ENCODE peak calls at places on chromosomes 7 and 10, in five cellular contexts. N is SK-N-SH, I is K562, Z is HepG2, K is GM12878. T is an unnamed sample.
A peak's percentile ranks its signal among the peaks of the same experiment; 100 is the strongest.

GRCh38 chr10:660413-660979 is 29.0 kb downstream of the DIP2C start:
- DNase-seq in I (no peak), N (no peak), K (no peak), Z (no peak), T (no peak)

GRCh38 chr7:118239014-118239413 is 14.5 kb downstream of the ANKRD7 start:
- DNase-seq in N (no peak), K (no peak), I (no peak), Z (no peak), T (no peak)

GRCh38 chr10:90832111-90832510 is 25.7 kb downstream of the HTR7 start:
- DNase-seq in Z (no peak), N (no peak), I (no peak), K (no peak), T (no peak)

GRCh38 chr7:16564023-16564380 is 37.4 kb downstream of the LRRC72 start:
- DNase-seq in N (no peak), Z (no peak), I (no peak), K (no peak), T (no peak)

GRCh38 chr10:75404335-75405200 is 3.0 kb upstream of the ZNF503 start:
- DNase-seq in Z (peak; percentile 67), I (no peak), K (no peak), N (peak; percentile 68), T (no peak)

GRCh38 chr10:77605466-77605865 is 32.1 kb downstream of the KCNMA1 start:
- DNase-seq in Z (no peak), N (peak; percentile 53), I (no peak), K (no peak), T (no peak)

GRCh38 chr7:17147409-17147808 is 151.0 kb upstream of the AHR start:
- DNase-seq in I (no peak), K (no peak), N (no peak), Z (no peak), T (no peak)

GRCh38 chr10:93199221-93199681 is 125.6 kb downstream of the CYP26A1 start:
- DNase-seq in I (peak; percentile 12), N (no peak), Z (peak; percentile 22), K (no peak), T (no peak)

GRCh38 chr7:26013551-26014083 is 138.4 kb upstream of the NFE2L3 start:
- DNase-seq in N (peak; percentile 22), Z (no peak), I (no peak), K (no peak), T (no peak)

GRCh38 chr7:94274828-94275227 is 119.9 kb upstream of the COL1A2 start:
- DNase-seq in Z (no peak), I (no peak), N (no peak), K (no peak), T (no peak)

GRCh38 chr7:47479821-47480575 is 101.9 kb downstream of the TNS3 start:
- DNase-seq in K (no peak), Z (no peak), N (no peak), I (no peak), T (no peak)

GRCh38 chr7:12805518-12805928 is 118.1 kb downstream of the ARL4A start:
- DNase-seq in N (no peak), Z (no peak), K (no peak), I (no peak), T (no peak)

GRCh38 chr10:15562578-15562977 is 157.1 kb downstream of the ITGA8 start:
- DNase-seq in I (no peak), Z (no peak), N (no peak), K (no peak), T (no peak)

GRCh38 chr7:101731502-101732084 is 85.8 kb upstream of the CUX1 start:
- DNase-seq in K (no peak), N (no peak), I (no peak), Z (no peak), T (no peak)

GRCh38 chr7:55245271-55245723 is 119.8 kb upstream of the LANCL2 start:
- DNase-seq in N (no peak), I (no peak), K (no peak), Z (peak; percentile 4), T (no peak)

GRCh38 chr10:6912424-6912823 is 332.3 kb upstream of the PRKCQ start:
- DNase-seq in N (no peak), Z (no peak), I (no peak), K (no peak), T (no peak)

GRCh38 chr7:156827587-156828203 is 65.3 kb downstream of the LMBR1 start:
- DNase-seq in K (no peak), Z (no peak), I (peak; percentile 43), N (peak; percentile 41), T (peak; percentile 39)

GRCh38 chr7:140605337-140605736 is 35.3 kb downstream of the DENND2A start:
- DNase-seq in K (no peak), N (no peak), Z (no peak), I (no peak), T (no peak)

GRCh38 chr7:98418636-98419315 is 17.9 kb upstream of the BAIAP2L1 start:
- DNase-seq in Z (peak; percentile 100), N (peak; percentile 31), I (peak; percentile 80), K (no peak), T (peak; percentile 22)

GRCh38 chr7:837001-837400 is 4.7 kb downstream of the SUN1 start:
- DNase-seq in K (no peak), N (no peak), Z (no peak), I (no peak), T (no peak)

GRCh38 chr7:4612939-4613841 is 68.9 kb upstream of the FOXK1 start:
- DNase-seq in Z (no peak), N (peak; percentile 22), I (peak; percentile 56), K (no peak), T (no peak)

GRCh38 chr10:6201511-6201975 is 1.2 kb upstream of the PFKFB3 start:
- DNase-seq in K (peak; percentile 63), Z (peak; percentile 39), N (peak; percentile 85), I (peak; percentile 32), T (peak; percentile 69)

GRCh38 chr7:33711231-33712019 is 193.9 kb upstream of the BMPER start:
- DNase-seq in N (no peak), I (no peak), Z (no peak), K (no peak), T (no peak)

GRCh38 chr10:101778781-101779543 is 3.0 kb upstream of the FGF8 start:
- DNase-seq in N (peak; percentile 34), K (no peak), I (peak; percentile 30), Z (no peak), T (peak; percentile 15)

GRCh38 chr10:69269761-69270160 is 8.5 kb upstream of the HK1 start:
- DNase-seq in N (no peak), K (no peak), Z (no peak), I (no peak), T (no peak)

GRCh38 chr7:32347244-32347828 is 142.8 kb downstream of the LSM5 start:
- DNase-seq in N (peak; percentile 44), I (peak; percentile 41), Z (peak; percentile 5), K (no peak), T (no peak)

GRCh38 chr7:116582806-116583444 is 58.1 kb downstream of the CAV1 start:
- DNase-seq in K (no peak), I (no peak), N (no peak), Z (no peak), T (no peak)

GRCh38 chr7:140674899-140675701 is 2.4 kb downstream of the ADCK2 start:
- DNase-seq in Z (peak; percentile 34), I (peak; percentile 80), N (peak; percentile 79), K (no peak), T (peak; percentile 65)

GRCh38 chr7:94243312-94243711 is 151.4 kb upstream of the COL1A2 start:
- DNase-seq in K (no peak), I (no peak), N (no peak), Z (no peak), T (no peak)

DNA sequence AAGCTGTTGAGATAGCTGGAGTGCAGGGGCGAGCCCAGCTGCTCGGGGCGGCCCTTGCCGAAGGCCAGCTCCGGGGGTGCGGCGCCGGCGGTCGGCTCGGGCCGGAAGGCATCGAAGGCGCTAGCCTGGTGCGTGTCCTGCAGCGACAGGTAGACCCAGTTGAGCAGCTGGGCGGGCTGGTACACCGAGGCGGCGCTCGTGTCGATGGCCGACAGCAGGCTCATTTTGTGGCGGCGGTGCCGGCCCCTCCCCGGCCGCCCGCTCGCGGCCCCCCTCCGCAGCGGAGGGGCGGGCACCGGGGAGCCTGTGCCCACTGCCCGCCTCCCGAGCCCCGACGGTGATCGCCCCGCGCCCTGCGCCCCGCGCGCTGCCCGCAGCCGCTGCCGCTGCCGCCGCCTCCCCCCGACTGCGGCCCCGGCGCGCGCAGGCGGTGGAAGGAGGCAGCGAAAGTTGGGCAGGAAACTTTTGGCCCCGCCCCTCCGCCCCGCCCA is at the start of gene ZCCHC24:
- DNase-seq in I (peak; percentile 64), K (no peak), N (no peak), Z (no peak), T (peak; percentile 55)
- TF ChIP-seq FOXM1 in I (no peak), K (no peak), N (no peak), Z (no peak), T (peak; percentile 56)

GRCh38 chr10:61160253-61160652 is 216.3 kb upstream of the RHOBTB1 start:
- DNase-seq in N (no peak), Z (no peak), K (no peak), I (no peak), T (no peak)

GRCh38 chr10:61166065-61166464 is 222.1 kb upstream of the RHOBTB1 start:
- DNase-seq in Z (no peak), I (no peak), N (no peak), K (no peak), T (no peak)

GRCh38 chr10:61166489-61166888 is 222.5 kb upstream of the RHOBTB1 start:
- DNase-seq in I (no peak), Z (no peak), N (no peak), K (no peak), T (no peak)

GRCh38 chr10:61163403-61163802 is 219.4 kb upstream of the RHOBTB1 start:
- DNase-seq in Z (no peak), N (no peak), K (no peak), I (no peak), T (no peak)

GRCh38 chr10:61164458-61165160 is 220.6 kb upstream of the RHOBTB1 start:
- DNase-seq in Z (peak; percentile 12), N (no peak), K (no peak), I (no peak), T (no peak)
- TF ChIP-seq FOXM1 in Z (no peak), N (no peak), K (no peak), I (no peak), T (no peak)

GRCh38 chr7:158366916-158367633 is 220.5 kb downstream of the PTPRN2 start:
- DNase-seq in K (no peak), I (no peak), Z (no peak), N (peak; percentile 61), T (no peak)
- TF ChIP-seq FOXM1 in K (no peak), I (no peak), Z (no peak), N (no peak), T (no peak)

GRCh38 chr7:31054608-31055273 is 2.6 kb downstream of the ADCYAP1R1 start:
- DNase-seq in N (no peak), Z (no peak), K (no peak), I (no peak), T (no peak)
- TF ChIP-seq FOXM1 in N (no peak), Z (no peak), K (no peak), I (no peak), T (no peak)

DNA sequence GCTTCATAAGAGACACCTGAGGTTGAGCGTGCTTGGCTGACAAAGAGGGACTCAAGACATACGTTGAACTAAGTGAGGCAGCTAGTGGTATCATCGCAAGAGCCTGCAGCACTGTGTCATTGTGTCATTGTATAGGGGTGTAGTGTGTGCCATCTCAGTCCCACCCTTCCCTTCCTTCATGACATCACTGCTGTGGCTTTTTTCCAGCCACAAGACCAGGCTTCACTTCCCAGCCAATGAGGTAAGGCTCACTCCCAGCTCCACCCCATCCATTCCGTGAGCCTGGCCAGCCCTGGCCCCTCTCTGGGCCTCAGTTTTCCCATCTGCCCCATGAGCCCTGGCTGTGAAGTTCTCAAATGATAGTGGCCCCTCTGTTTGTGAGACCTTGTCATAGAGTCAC is 134.3 kb upstream of the ZMIZ1 start:
- DNase-seq in K (no peak), N (no peak), Z (no peak), I (no peak), T (no peak)
- TF ChIP-seq FOXM1 in K (no peak), N (no peak), Z (no peak), I (no peak), T (no peak)

GRCh38 chr10:12631787-12632562 is 282.6 kb downstream of the CAMK1D start:
- DNase-seq in I (no peak), Z (peak; percentile 69), K (no peak), N (no peak), T (no peak)
- TF ChIP-seq FOXM1 in I (no peak), Z (no peak), K (no peak), N (no peak), T (no peak)

T was measured in HEK293T.